ENCODE peak calls at places on chromosomes 12 and 14, in seven cellular contexts. One of them, this sample, is unnamed.
A peak's percentile ranks its signal among the peaks of the same experiment; 100 is the strongest.

GRCh38 chr14:29016050-29016900 is 249.7 kb downstream of the FOXG1 start:
- DNase-seq in AG10803: peak; percentile 31
- DNase-seq in lower leg skin: no peak
- DNase-seq in fibroblast of mammary gland: peak; percentile 60
- DNase-seq in IMR-90: peak; percentile 51
- DNase-seq in ovary: no peak
- DNase-seq in GM12864: no peak
- DNase-seq in this sample: peak; percentile 74

GRCh38 chr12:24864796-24865125 is 84.1 kb downstream of the BCAT1 start:
- DNase-seq in AG10803: no peak
- DNase-seq in lower leg skin: no peak
- DNase-seq in fibroblast of mammary gland: no peak
- DNase-seq in IMR-90: peak; percentile 60
- DNase-seq in ovary: no peak
- DNase-seq in GM12864: no peak
- DNase-seq in this sample: peak; percentile 72

GRCh38 chr14:22427771-22428228 is 161.2 kb downstream of the DAD1 start:
- DNase-seq in AG10803: peak; percentile 63
- DNase-seq in lower leg skin: peak; percentile 52
- DNase-seq in fibroblast of mammary gland: peak; percentile 75
- DNase-seq in IMR-90: peak; percentile 57
- DNase-seq in ovary: peak; percentile 35
- DNase-seq in GM12864: no peak
- DNase-seq in this sample: peak; percentile 83

GRCh38 chr14:53640695-53641094 is 315.9 kb downstream of the BMP4 start:
- DNase-seq in AG10803: no peak
- DNase-seq in lower leg skin: no peak
- DNase-seq in fibroblast of mammary gland: no peak
- DNase-seq in IMR-90: peak; percentile 75
- DNase-seq in ovary: no peak
- DNase-seq in GM12864: no peak
- DNase-seq in this sample: peak; percentile 25

GRCh38 chr12:93208011-93208410 is 169.7 kb upstream of the NUDT4 start:
- DNase-seq in AG10803: no peak
- DNase-seq in lower leg skin: no peak
- DNase-seq in fibroblast of mammary gland: no peak
- DNase-seq in IMR-90: no peak
- DNase-seq in ovary: no peak
- DNase-seq in GM12864: no peak
- DNase-seq in this sample: no peak

GRCh38 chr14:65211341-65211987 is 109.1 kb upstream of the MAX start:
- DNase-seq in AG10803: peak; percentile 68
- DNase-seq in lower leg skin: no peak
- DNase-seq in fibroblast of mammary gland: peak; percentile 75
- DNase-seq in IMR-90: peak; percentile 85
- DNase-seq in ovary: no peak
- DNase-seq in GM12864: no peak
- DNase-seq in this sample: peak; percentile 84

GRCh38 chr14:33120341-33120740 is 181.7 kb downstream of the NPAS3 start:
- DNase-seq in AG10803: peak; percentile 50
- DNase-seq in lower leg skin: no peak
- DNase-seq in fibroblast of mammary gland: peak; percentile 94
- DNase-seq in IMR-90: no peak
- DNase-seq in ovary: no peak
- DNase-seq in GM12864: no peak
- DNase-seq in this sample: peak; percentile 33

GRCh38 chr12:11892065-11892391 is 178.7 kb upstream of the BCL2L14 start:
- DNase-seq in AG10803: no peak
- DNase-seq in lower leg skin: no peak
- DNase-seq in fibroblast of mammary gland: no peak
- DNase-seq in IMR-90: no peak
- DNase-seq in ovary: no peak
- DNase-seq in GM12864: no peak
- DNase-seq in this sample: no peak

GRCh38 chr14:81471062-81471461 is 62.6 kb downstream of the SEL1L start:
- DNase-seq in AG10803: no peak
- DNase-seq in lower leg skin: no peak
- DNase-seq in fibroblast of mammary gland: no peak
- DNase-seq in IMR-90: no peak
- DNase-seq in ovary: no peak
- DNase-seq in GM12864: peak; percentile 59
- DNase-seq in this sample: no peak

GRCh38 chr14:45526715-45527549 is 273.9 kb upstream of the MIS18BP1 start:
- DNase-seq in AG10803: no peak
- DNase-seq in lower leg skin: no peak
- DNase-seq in fibroblast of mammary gland: peak; percentile 6
- DNase-seq in IMR-90: no peak
- DNase-seq in ovary: no peak
- DNase-seq in GM12864: peak; percentile 3
- DNase-seq in this sample: peak; percentile 5

GRCh38 chr12:46126050-46126727 is 135.8 kb upstream of the SCAF11 start:
- DNase-seq in AG10803: no peak
- DNase-seq in lower leg skin: no peak
- DNase-seq in fibroblast of mammary gland: no peak
- DNase-seq in IMR-90: no peak
- DNase-seq in ovary: no peak
- DNase-seq in GM12864: no peak
- DNase-seq in this sample: no peak

GRCh38 chr12:98146043-98146442 is 369.3 kb upstream of the TMPO start:
- DNase-seq in AG10803: no peak
- DNase-seq in lower leg skin: no peak
- DNase-seq in fibroblast of mammary gland: no peak
- DNase-seq in IMR-90: no peak
- DNase-seq in ovary: no peak
- DNase-seq in GM12864: no peak
- DNase-seq in this sample: no peak

GRCh38 chr12:6367065-6367968 is 8.0 kb downstream of the SCNN1A start:
- DNase-seq in AG10803: no peak
- DNase-seq in lower leg skin: no peak
- DNase-seq in fibroblast of mammary gland: peak; percentile 51
- DNase-seq in IMR-90: peak; percentile 28
- DNase-seq in ovary: no peak
- DNase-seq in GM12864: peak; percentile 59
- DNase-seq in this sample: peak; percentile 74

GRCh38 chr14:105128059-105128458 is 40.5 kb downstream of the JAG2 start:
- DNase-seq in AG10803: no peak
- DNase-seq in lower leg skin: no peak
- DNase-seq in fibroblast of mammary gland: no peak
- DNase-seq in IMR-90: no peak
- DNase-seq in ovary: no peak
- DNase-seq in GM12864: no peak
- DNase-seq in this sample: no peak

GRCh38 chr14:105203057-105203494 is 22.0 kb upstream of the NUDT14 start:
- DNase-seq in AG10803: peak; percentile 57
- DNase-seq in lower leg skin: peak; percentile 66
- DNase-seq in fibroblast of mammary gland: peak; percentile 49
- DNase-seq in IMR-90: peak; percentile 58
- DNase-seq in ovary: peak; percentile 79
- DNase-seq in GM12864: no peak
- DNase-seq in this sample: peak; percentile 57

GRCh38 chr12:113870035-113870434 is 96.1 kb downstream of the RBM19 start:
- DNase-seq in AG10803: no peak
- DNase-seq in lower leg skin: no peak
- DNase-seq in fibroblast of mammary gland: no peak
- DNase-seq in IMR-90: no peak
- DNase-seq in ovary: no peak
- DNase-seq in GM12864: no peak
- DNase-seq in this sample: no peak

GRCh38 chr14:51780741-51781140 is 79.7 kb upstream of the GNG2 start:
- DNase-seq in AG10803: peak; percentile 25
- DNase-seq in lower leg skin: no peak
- DNase-seq in fibroblast of mammary gland: peak; percentile 40
- DNase-seq in IMR-90: peak; percentile 42
- DNase-seq in ovary: no peak
- DNase-seq in GM12864: no peak
- DNase-seq in this sample: peak; percentile 71

GRCh38 chr14:51781352-51781751 is 79.1 kb upstream of the GNG2 start:
- DNase-seq in AG10803: no peak
- DNase-seq in lower leg skin: no peak
- DNase-seq in fibroblast of mammary gland: no peak
- DNase-seq in IMR-90: no peak
- DNase-seq in ovary: no peak
- DNase-seq in GM12864: no peak
- DNase-seq in this sample: no peak

GRCh38 chr14:51774209-51774608 is 86.2 kb upstream of the GNG2 start:
- DNase-seq in AG10803: no peak
- DNase-seq in lower leg skin: no peak
- DNase-seq in fibroblast of mammary gland: no peak
- DNase-seq in IMR-90: no peak
- DNase-seq in ovary: no peak
- DNase-seq in GM12864: no peak
- DNase-seq in this sample: no peak

GRCh38 chr14:51780006-51780692 is 80.3 kb upstream of the GNG2 start:
- DNase-seq in AG10803: peak; percentile 65
- DNase-seq in lower leg skin: peak; percentile 80
- DNase-seq in fibroblast of mammary gland: peak; percentile 65
- DNase-seq in IMR-90: peak; percentile 59
- DNase-seq in ovary: peak; percentile 77
- DNase-seq in GM12864: peak; percentile 16
- DNase-seq in this sample: peak; percentile 75

GRCh38 chr14:51776102-51776894 is 84.1 kb upstream of the GNG2 start:
- DNase-seq in AG10803: peak; percentile 76
- DNase-seq in lower leg skin: peak; percentile 26
- DNase-seq in fibroblast of mammary gland: peak; percentile 83
- DNase-seq in IMR-90: peak; percentile 68
- DNase-seq in ovary: peak; percentile 57
- DNase-seq in GM12864: peak; percentile 4
- DNase-seq in this sample: peak; percentile 87
- H3K4me3 ChIP-seq in AG10803: no peak overlapping the region
- H3K4me3 ChIP-seq in lower leg skin: no peak overlapping the region
- H3K4me3 ChIP-seq in fibroblast of mammary gland: peak overlapping the region; percentile 52
- H3K4me3 ChIP-seq in IMR-90: no peak overlapping the region
- H3K4me3 ChIP-seq in ovary: peak overlapping the region; percentile 26
- H3K4me3 ChIP-seq in GM12864: no peak overlapping the region
- H3K4me3 ChIP-seq in this sample: peak overlapping the region; percentile 41

GRCh38 chr12:51913071-51914033 is 6.0 kb downstream of the ACVRL1 start:
- DNase-seq in AG10803: no peak
- DNase-seq in lower leg skin: no peak
- DNase-seq in fibroblast of mammary gland: no peak
- DNase-seq in IMR-90: no peak
- DNase-seq in ovary: no peak
- DNase-seq in GM12864: no peak
- DNase-seq in this sample: no peak
- TF ChIP-seq CTCF in AG10803: no peak
- TF ChIP-seq CTCF in lower leg skin: no peak
- TF ChIP-seq CTCF in fibroblast of mammary gland: no peak
- TF ChIP-seq CTCF in IMR-90: peak; percentile 4
- TF ChIP-seq CTCF in ovary: no peak
- TF ChIP-seq CTCF in GM12864: peak; percentile 27
- TF ChIP-seq CTCF in this sample: no peak

GRCh38 chr12:39616251-39616650 is 3.4 kb downstream of the ABCD2 start:
- DNase-seq in AG10803: no peak
- DNase-seq in lower leg skin: no peak
- DNase-seq in fibroblast of mammary gland: no peak
- DNase-seq in IMR-90: no peak
- DNase-seq in ovary: no peak
- DNase-seq in GM12864: no peak
- DNase-seq in this sample: no peak
- H3K4me3 ChIP-seq in AG10803: no peak overlapping the region
- H3K4me3 ChIP-seq in lower leg skin: no peak overlapping the region
- H3K4me3 ChIP-seq in fibroblast of mammary gland: no peak overlapping the region
- H3K4me3 ChIP-seq in IMR-90: no peak overlapping the region
- H3K4me3 ChIP-seq in ovary: no peak overlapping the region
- H3K4me3 ChIP-seq in GM12864: peak overlapping the region; percentile 70
- H3K4me3 ChIP-seq in this sample: no peak overlapping the region

GRCh38 chr12:121894633-121895032 is 6.0 kb downstream of the PSMD9 start:
- DNase-seq in AG10803: peak; percentile 48
- DNase-seq in lower leg skin: no peak
- DNase-seq in fibroblast of mammary gland: peak; percentile 63
- DNase-seq in IMR-90: peak; percentile 52
- DNase-seq in ovary: peak; percentile 37
- DNase-seq in GM12864: no peak
- DNase-seq in this sample: peak; percentile 83
- TF ChIP-seq CTCF in AG10803: peak; percentile 36
- TF ChIP-seq CTCF in lower leg skin: no peak
- TF ChIP-seq CTCF in fibroblast of mammary gland: peak; percentile 31
- TF ChIP-seq CTCF in IMR-90: peak; percentile 31
- TF ChIP-seq CTCF in ovary: peak; percentile 49
- TF ChIP-seq CTCF in GM12864: peak; percentile 21
- TF ChIP-seq CTCF in this sample: peak; percentile 63

GRCh38 chr12:53127169-53127568 is 23.9 kb downstream of the SOAT2 start:
- DNase-seq in AG10803: no peak
- DNase-seq in lower leg skin: no peak
- DNase-seq in fibroblast of mammary gland: no peak
- DNase-seq in IMR-90: no peak
- DNase-seq in ovary: no peak
- DNase-seq in GM12864: no peak
- DNase-seq in this sample: no peak

GRCh38 chr12:53131844-53132243 is 28.6 kb downstream of the SOAT2 start:
- DNase-seq in AG10803: no peak
- DNase-seq in lower leg skin: no peak
- DNase-seq in fibroblast of mammary gland: no peak
- DNase-seq in IMR-90: no peak
- DNase-seq in ovary: no peak
- DNase-seq in GM12864: no peak
- DNase-seq in this sample: no peak

GRCh38 chr12:53133722-53134121 is 30.4 kb downstream of the SOAT2 start:
- DNase-seq in AG10803: no peak
- DNase-seq in lower leg skin: no peak
- DNase-seq in fibroblast of mammary gland: no peak
- DNase-seq in IMR-90: no peak
- DNase-seq in ovary: no peak
- DNase-seq in GM12864: no peak
- DNase-seq in this sample: no peak

GRCh38 chr12:53124352-53124723 is 21.1 kb downstream of the SOAT2 start:
- DNase-seq in AG10803: no peak
- DNase-seq in lower leg skin: no peak
- DNase-seq in fibroblast of mammary gland: no peak
- DNase-seq in IMR-90: no peak
- DNase-seq in ovary: no peak
- DNase-seq in GM12864: no peak
- DNase-seq in this sample: no peak

DNA sequence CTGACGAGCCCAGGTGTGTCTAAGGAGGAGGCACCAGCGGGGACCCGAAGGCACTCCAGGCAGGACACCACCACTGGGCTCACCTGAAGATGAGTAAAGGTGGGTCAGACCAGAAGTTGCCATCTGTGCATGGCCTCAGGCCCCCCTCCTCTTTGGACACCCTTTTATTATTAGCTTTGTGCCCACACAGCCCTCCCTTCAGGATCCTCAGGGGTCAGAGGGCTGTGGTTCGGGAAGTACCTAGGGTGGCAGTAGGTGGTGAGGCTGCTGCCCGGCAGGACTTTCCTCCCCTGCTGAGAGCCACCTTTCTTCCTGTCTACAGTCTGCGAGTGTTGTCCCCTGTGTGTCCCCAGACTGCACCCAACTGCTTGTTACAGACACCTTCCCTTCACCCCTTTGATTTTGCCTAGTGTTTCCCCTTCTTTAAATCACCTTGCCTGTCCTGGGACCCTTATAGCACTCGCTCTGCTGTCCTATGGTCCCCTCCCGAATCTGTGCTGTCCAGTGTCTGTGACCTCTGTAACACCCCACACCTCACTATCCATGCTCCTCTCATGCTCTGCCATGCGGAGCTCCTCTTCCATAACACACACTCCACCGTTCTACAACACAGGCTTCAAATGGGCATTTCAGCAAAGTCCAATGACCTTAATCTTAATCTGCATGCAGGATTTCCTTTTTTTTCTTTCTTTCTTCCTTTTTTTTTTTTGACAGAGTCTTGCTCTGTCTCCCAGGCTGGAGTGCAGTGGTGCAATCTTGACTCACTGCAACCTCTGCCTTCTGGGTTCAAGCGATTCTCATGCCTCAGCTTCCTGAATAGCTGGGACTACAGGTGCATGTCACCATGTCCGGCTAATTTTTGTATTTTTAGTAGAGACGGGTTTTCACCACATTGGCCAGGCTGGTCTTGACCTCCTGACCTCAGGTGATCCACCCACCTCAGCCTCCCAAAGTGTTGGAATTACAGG is 25.8 kb downstream of the SOAT2 start:
- DNase-seq in AG10803: no peak
- DNase-seq in lower leg skin: no peak
- DNase-seq in fibroblast of mammary gland: no peak
- DNase-seq in IMR-90: no peak
- DNase-seq in ovary: no peak
- DNase-seq in GM12864: no peak
- DNase-seq in this sample: no peak
- H3K4me3 ChIP-seq in AG10803: no peak overlapping the region
- H3K4me3 ChIP-seq in lower leg skin: no peak overlapping the region
- H3K4me3 ChIP-seq in fibroblast of mammary gland: no peak overlapping the region
- H3K4me3 ChIP-seq in IMR-90: no peak overlapping the region
- H3K4me3 ChIP-seq in ovary: no peak overlapping the region
- H3K4me3 ChIP-seq in GM12864: no peak overlapping the region
- H3K4me3 ChIP-seq in this sample: no peak overlapping the region